ENCODE peak calls at places on chromosomes 4 and X, in four cellular contexts. S is mesothelial cell of epicardium; J is activated CD4-positive, alpha-beta T cell treated with anti-CD3 and anti-CD28 coated beads, Interleukin-2, amount 10 ng/mL, durations not matched to agents 7 days and 5 days; F is uterus. E is an unnamed sample.

GRCh38 chr4:22508376-22508775 is 7.5 kb downstream of the ADGRA3 start:
- DNase-seq in S (no peak), J (no peak), F (no peak), E (no peak)

GRCh38 chrX:50913520-50913919 is 3.0 kb downstream of the BMP15 start:
- DNase-seq in F (no peak), J (no peak), S (no peak), E (peak)

GRCh38 chr4:47824844-47825243 is 13.0 kb downstream of the CORIN start:
- DNase-seq in F (no peak), J (no peak), S (no peak), E (peak)

GRCh38 chr4:152678841-152679240 is 956 bp downstream of the TMEM154 start:
- DNase-seq in J (no peak), S (no peak), F (no peak), E (no peak)

GRCh38 chr4:185738038-185738552 is 73.9 kb downstream of the SORBS2 start:
- DNase-seq in F (no peak), J (no peak), S (no peak), E (no peak)

GRCh38 chr4:184728858-184729257 is 5.0 kb downstream of the CENPU start:
- DNase-seq in J (no peak), F (no peak), S (no peak), E (no peak)

GRCh38 chr4:147847947-147848590 is 116.2 kb downstream of the ARHGAP10 start:
- DNase-seq in S (no peak), J (no peak), F (no peak), E (no peak)

GRCh38 chr4:86895692-86896488 is 3.7 kb upstream of the C4orf36 start:
- DNase-seq in J (peak), F (no peak), S (no peak), E (peak)

GRCh38 chr4:142404191-142404611 is 441.9 kb downstream of the INPP4B start:
- DNase-seq in F (peak), J (peak), S (no peak), E (peak)

GRCh38 chr4:184824081-184824775 is 1.5 kb downstream of the ACSL1 start:
- DNase-seq in S (no peak), J (no peak), F (no peak), E (no peak)

GRCh38 chr4:6182390-6183280 is 17.7 kb downstream of the JAKMIP1 start:
- DNase-seq in S (no peak), J (no peak), F (no peak), E (no peak)

GRCh38 chr4:183532823-183533222 is 28.0 kb downstream of the ING2 start:
- DNase-seq in S (no peak), F (no peak), J (no peak), E (no peak)

GRCh38 chr4:24537025-24537424 is 47.3 kb downstream of the DHX15 start:
- DNase-seq in F (no peak), J (no peak), S (no peak), E (no peak)

GRCh38 chr4:123340381-123340701 is 56.3 kb upstream of the SPRY1 start:
- DNase-seq in J (no peak), F (no peak), S (no peak), E (no peak)

GRCh38 chr4:87465739-87466366 is 43.5 kb downstream of the NUDT9 start:
- DNase-seq in S (no peak), F (no peak), J (peak), E (no peak)

GRCh38 chr4:138972956-138973819 is 42.4 kb upstream of the NOCT start:
- DNase-seq in S (no peak), J (no peak), F (no peak), E (no peak)

GRCh38 chr4:2595436-2595835 is 59.0 kb downstream of the FAM193A start:
- DNase-seq in F (no peak), J (no peak), S (no peak), E (no peak)

GRCh38 chr4:148060264-148061138 is 328.6 kb downstream of the ARHGAP10 start:
- DNase-seq in S (no peak), F (no peak), J (peak), E (no peak)

GRCh38 chr4:123786955-123787354 is 390.4 kb downstream of the SPRY1 start:
- DNase-seq in F (peak), S (no peak), J (no peak), E (peak)

GRCh38 chr4:19748911-19749473 is 502.7 kb upstream of the SLIT2 start:
- DNase-seq in J (no peak), F (peak), S (no peak), E (no peak)

GRCh38 chrX:97021680-97022079 is 138.0 kb downstream of the RPA4 start:
- DNase-seq in J (no peak), S (no peak), F (no peak), E (no peak)

GRCh38 chr4:4289055-4289454 is 899 bp downstream of the LYAR start:
- DNase-seq in J (no peak), F (no peak), S (peak), E (no peak)

GRCh38 chr4:77438549-77438948 is 167.1 kb upstream of the CXCL13 start:
- DNase-seq in J (no peak), S (no peak), F (no peak), E (no peak)

GRCh38 chr4:38531126-38531737 is 132.8 kb upstream of the KLF3 start:
- DNase-seq in F (no peak), J (no peak), S (no peak), E (no peak)

GRCh38 chrX:143854006-143854405 is 29.9 kb upstream of the UBE2NL start:
- DNase-seq in S (no peak), F (no peak), J (no peak), E (no peak)

GRCh38 chr4:74624351-74625151 is 169.8 kb downstream of the BTC start:
- DNase-seq in S (no peak), F (no peak), J (no peak), E (no peak)

GRCh38 chr4:47641755-47642154 is 156.7 kb downstream of the ATP10D start:
- DNase-seq in J (no peak), F (no peak), S (no peak), E (no peak)

GRCh38 chr4:107800058-107800457 is 24.7 kb upstream of the SGMS2 start:
- DNase-seq in S (no peak), F (no peak), J (no peak), E (no peak)

GRCh38 chr4:121451310-121451709 is 70.5 kb upstream of the QRFPR start:
- DNase-seq in J (no peak), S (no peak), F (no peak), E (no peak)

GRCh38 chrX:83916525-83916924 is 55.6 kb downstream of the CYLC1 start:
- DNase-seq in F (no peak), J (no peak), S (no peak), E (no peak)

GRCh38 chr4:103429283-103429682 is 231.1 kb upstream of the CENPE start:
- DNase-seq in S (no peak), J (peak), F (no peak), E (no peak)

GRCh38 chr4:108345862-108346530 is 177.3 kb upstream of the LEF1 start:
- DNase-seq in F (no peak), S (no peak), J (no peak), E (no peak)

GRCh38 chr4:14912426-14912825 is 89.9 kb upstream of the CPEB2 start:
- DNase-seq in S (no peak), F (no peak), J (no peak), E (no peak)

GRCh38 chrX:40154229-40154852 is 56.6 kb upstream of the BCOR start:
- DNase-seq in J (no peak), F (peak), S (no peak), E (peak)

E was measured in heart right ventricle.